ENCODE peak calls at places on chromosomes 13 and 19, in seven cellular contexts. V is upper lobe of left lung, X is tibial artery, G is GM23338, Q is Caco-2, P is uterus, I is ascending aorta. Y is an unnamed sample.

GRCh38 chr13:112892759-112893569 is 76.0 kb upstream of the MCF2L start:
- DNase-seq in G (no peak), P (no peak), Q (peak; percentile 72), X (no peak), V (no peak), I (no peak), Y (no peak)

GRCh38 chr19:14440049-14440448 is 6.9 kb downstream of the PKN1 start:
- DNase-seq in X (peak; percentile 81), P (no peak), I (peak; percentile 85), G (peak; percentile 35), Q (no peak), V (peak; percentile 89), Y (no peak)

GRCh38 chr19:11457831-11458230 is 22.4 kb downstream of the PRKCSH start:
- DNase-seq in V (no peak), X (no peak), P (no peak), G (no peak), I (no peak), Q (no peak), Y (no peak)

GRCh38 chr13:53501387-53501786 is 472.8 kb downstream of the OLFM4 start:
- DNase-seq in X (no peak), G (no peak), Q (no peak), V (no peak), I (no peak), P (no peak), Y (no peak)

GRCh38 chr19:5694167-5694951 is 4.3 kb downstream of the RPL36 start:
- DNase-seq in I (no peak), Q (no peak), V (no peak), G (no peak), X (no peak), P (no peak), Y (no peak)

GRCh38 chr19:21749090-21749489 is 18.3 kb downstream of the ZNF100 start:
- DNase-seq in Q (no peak), V (no peak), X (no peak), P (no peak), G (no peak), I (no peak), Y (no peak)

GRCh38 chr19:58476498-58477015 is 405 bp downstream of the ZNF446 start:
- DNase-seq in I (peak; percentile 76), V (no peak), G (no peak), X (no peak), Q (no peak), P (no peak), Y (no peak)

GRCh38 chr19:19154768-19155494 is 15.1 kb downstream of the MEF2B start:
- DNase-seq in P (no peak), X (no peak), V (no peak), I (no peak), G (no peak), Q (no peak), Y (no peak)

GRCh38 chr13:37225414-37226047 is 120.1 kb upstream of the CSNK1A1L start:
- DNase-seq in Q (no peak), G (no peak), X (no peak), P (no peak), I (no peak), V (no peak), Y (no peak)

GRCh38 chr13:44141213-44141724 is 232.4 kb upstream of the SERP2 start:
- DNase-seq in I (no peak), X (no peak), P (no peak), Q (no peak), V (peak; percentile 52), G (peak; percentile 47), Y (no peak)

GRCh38 chr13:46622918-46623256 is 69.9 kb downstream of the LRCH1 start:
- DNase-seq in V (no peak), G (no peak), P (peak; percentile 65), Q (no peak), I (no peak), X (peak; percentile 75), Y (no peak)

GRCh38 chr13:35787937-35788336 is 311.4 kb upstream of the MAB21L1 start:
- DNase-seq in G (peak; percentile 29), V (no peak), I (no peak), P (no peak), Q (no peak), X (no peak), Y (no peak)

GRCh38 chr13:26534036-26534726 is 23.3 kb upstream of the WASF3 start:
- DNase-seq in X (no peak), G (no peak), P (no peak), Q (no peak), I (no peak), V (no peak), Y (no peak)

GRCh38 chr13:59367467-59367866 is 796.3 kb downstream of the DIAPH3 start:
- DNase-seq in P (no peak), G (no peak), I (no peak), X (no peak), Q (no peak), V (no peak), Y (no peak)

GRCh38 chr13:53010374-53011105 is 18.1 kb upstream of the OLFM4 start:
- DNase-seq in V (no peak), I (no peak), X (no peak), G (no peak), Q (no peak), P (no peak), Y (no peak)

GRCh38 chr13:101382086-101382485 is 34.2 kb downstream of the NALCN start:
- DNase-seq in Q (no peak), X (no peak), I (no peak), G (peak; percentile 44), P (no peak), V (no peak), Y (no peak)

DNA sequence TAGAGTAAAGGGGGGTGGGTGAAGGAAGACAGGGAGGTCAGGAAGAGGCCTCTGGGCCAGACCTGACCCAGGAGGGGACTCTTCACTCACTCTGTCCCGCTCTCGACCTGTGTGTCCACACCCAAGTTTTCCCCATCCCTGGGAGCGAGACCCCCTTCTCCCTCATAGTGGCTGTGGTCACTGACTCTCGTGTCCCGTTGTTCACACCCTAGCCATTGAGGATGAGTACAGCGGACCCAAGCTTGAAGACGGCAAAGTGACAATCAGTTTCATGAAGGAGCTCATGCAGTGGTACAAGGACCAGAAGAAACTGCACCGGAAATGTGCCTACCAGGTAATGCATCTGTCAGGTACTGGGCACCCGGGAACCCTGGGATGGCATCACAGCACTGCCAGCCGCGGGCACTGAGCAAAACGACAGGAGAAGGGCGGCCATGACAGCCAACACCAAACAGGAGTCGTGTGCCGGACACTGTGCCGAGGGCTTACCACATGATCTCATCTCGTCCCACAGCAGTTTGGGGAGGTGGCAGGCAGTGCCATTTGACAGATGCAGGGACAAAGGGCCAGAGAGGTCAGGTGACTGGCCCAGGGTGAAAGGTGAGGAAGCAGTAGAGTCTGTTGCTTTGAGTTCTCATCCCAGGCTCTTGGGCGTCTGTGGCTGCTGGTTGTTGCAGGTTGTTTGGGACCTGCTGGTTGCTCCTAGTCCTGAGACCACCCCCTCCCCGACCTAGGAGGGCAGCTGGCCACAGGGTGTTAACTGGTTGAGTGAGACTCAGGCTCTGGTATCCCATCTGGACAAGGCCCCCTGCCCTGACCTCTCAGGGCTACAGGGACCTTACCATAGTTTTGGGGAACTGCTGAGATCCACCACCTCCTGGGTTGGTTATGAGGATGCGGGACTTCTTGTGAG is 29.6 kb downstream of the PPP5C start:
- DNase-seq in Q (peak; percentile 24), G (no peak), P (no peak), X (peak; percentile 59), V (no peak), I (peak; percentile 62), Y (no peak)
- H3K36me3 ChIP-seq in Q (no peaks in the 10 kb centered on the region), G (peaks cover 5% of the 10 kb centered on the region), P (no peaks in the 10 kb centered on the region), X (peaks cover 24% of the 10 kb centered on the region), V (peaks cover 2% of the 10 kb centered on the region), I (peaks cover 8% of the 10 kb centered on the region), Y (no peaks in the 10 kb centered on the region)

DNA sequence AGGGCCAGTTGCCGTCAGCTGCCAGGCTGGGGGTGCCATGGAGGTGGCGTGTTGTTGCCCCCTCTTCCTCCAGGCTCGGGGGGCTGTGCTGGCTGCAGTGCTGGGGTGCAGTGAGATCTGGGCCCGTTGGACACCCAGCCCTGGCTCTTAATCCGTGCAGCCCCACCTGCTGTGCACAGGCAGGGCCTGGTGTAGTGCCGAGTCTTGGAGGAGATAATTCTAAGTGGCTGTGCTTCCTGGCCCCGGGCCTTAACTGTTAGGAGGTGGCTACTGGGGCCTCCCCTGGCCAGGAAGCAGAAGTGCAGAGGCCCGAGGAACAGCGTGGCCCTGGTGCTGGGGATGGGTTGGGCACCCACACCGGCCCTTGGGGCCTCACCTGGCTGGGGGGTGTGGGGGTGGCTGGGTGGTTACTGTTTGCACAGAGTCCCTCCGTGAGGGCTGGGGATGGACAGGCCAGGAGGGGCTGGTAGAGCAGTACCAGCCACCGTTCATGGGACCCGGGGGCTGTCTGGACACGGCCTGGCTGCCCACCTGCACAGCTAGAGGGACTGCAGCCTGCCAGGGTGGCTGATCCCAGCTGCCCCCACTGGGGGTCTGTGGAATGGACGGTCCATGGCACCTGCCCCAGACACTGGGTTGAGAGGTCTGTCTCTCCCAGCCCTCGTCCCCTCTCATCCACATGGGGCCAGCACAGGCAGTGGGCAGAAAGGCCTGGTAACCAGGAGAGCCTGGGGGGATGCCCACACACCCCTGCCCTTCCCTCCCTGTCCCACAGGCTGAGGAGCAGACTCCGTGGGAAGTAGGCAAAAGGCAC is 3.3 kb downstream of the GPX4 start:
- DNase-seq in P (no peak), V (peak; percentile 62), X (no peak), G (peak; percentile 62), I (no peak), Q (peak; percentile 57), Y (no peak)
- TF ChIP-seq CTCF in P (no peak), V (no peak), X (no peak), G (peak; percentile 7), I (no peak), Q (no peak), Y (no peak)

GRCh38 chr19:16384688-16385087 is 60.1 kb downstream of the KLF2 start:
- DNase-seq in Q (no peak), V (no peak), P (no peak), G (no peak), X (no peak), I (no peak), Y (no peak)

GRCh38 chr19:16385821-16386220 is 61.2 kb downstream of the KLF2 start:
- DNase-seq in V (no peak), Q (no peak), X (no peak), P (no peak), I (no peak), G (no peak), Y (no peak)

GRCh38 chr19:16386619-16387240 is 62.1 kb downstream of the KLF2 start:
- DNase-seq in Q (no peak), P (peak; percentile 61), X (no peak), I (no peak), V (peak; percentile 23), G (peak; percentile 73), Y (no peak)

GRCh38 chr19:16383584-16384161 is 59.0 kb downstream of the KLF2 start:
- DNase-seq in X (no peak), V (no peak), I (no peak), Q (no peak), G (no peak), P (no peak), Y (no peak)

DNA sequence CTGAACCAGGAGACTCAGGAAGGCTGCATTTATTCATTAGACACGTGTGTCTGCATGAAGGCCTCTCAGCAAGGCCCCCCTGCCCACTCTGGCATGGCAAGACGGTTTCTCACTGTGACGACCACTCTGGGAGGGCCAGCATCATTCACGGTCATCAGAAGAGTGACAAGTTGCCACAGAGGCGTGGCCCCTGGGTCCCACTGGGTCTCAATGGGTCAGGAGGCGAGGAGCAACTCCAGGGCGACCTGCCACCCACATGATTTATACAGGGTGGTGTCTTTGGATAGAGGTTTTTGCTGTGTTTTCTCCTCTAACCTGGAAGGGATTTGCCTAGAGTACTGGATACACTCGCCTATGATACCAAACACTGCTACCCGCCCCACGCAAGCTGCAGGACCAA is 60.7 kb downstream of the KLF2 start:
- DNase-seq in Q (no peak), X (no peak), I (no peak), V (no peak), P (no peak), G (no peak), Y (no peak)
- H3K36me3 ChIP-seq in Q (peaks cover 1% of the 10 kb centered on the region), X (peaks cover 38% of the 10 kb centered on the region), I (peaks cover 24% of the 10 kb centered on the region), V (no peaks in the 10 kb centered on the region), P (no peaks in the 10 kb centered on the region), G (peaks cover 10% of the 10 kb centered on the region), Y (peaks cover 38% of the 10 kb centered on the region)

GRCh38 chr19:40549007-40549708 is 27.5 kb upstream of the SHKBP1 start:
- DNase-seq in I (no peak), Q (peak; percentile 83), P (peak; percentile 56), V (peak; percentile 73), X (no peak), G (peak; percentile 96), Y (no peak)
- TF ChIP-seq CTCF in I (peak; percentile 47), Q (peak; percentile 54), P (peak; percentile 42), V (peak; percentile 63), X (peak; percentile 54), G (peak; percentile 79), Y (no peak)

Y was measured in vagina.